ENCODE peak calls at places on chromosomes 2 and 18, in four cellular contexts. M is K562, P is GM12878, G is HepG2. C is an unnamed sample.

GRCh38 chr18:45254683-45255082 is 360.6 kb upstream of the SLC14A2 start:
- DNase-seq in M (no peak), P (no peak), G (no peak), C (no peak)

GRCh38 chr2:39542523-39542922 is 105.4 kb upstream of the MAP4K3 start:
- DNase-seq in M (no peak), P (no peak), G (no peak), C (no peak)

GRCh38 chr18:45161850-45162249 is 453.4 kb upstream of the SLC14A2 start:
- DNase-seq in M (no peak), P (peak; percentile 50), G (no peak), C (no peak)

GRCh38 chr2:95346236-95346737 is 49.1 kb downstream of the KCNIP3 start:
- DNase-seq in M (peak; percentile 78), P (no peak), G (no peak), C (peak; percentile 61)

GRCh38 chr2:172280820-172281454 is 146.4 kb upstream of the ITGA6 start:
- DNase-seq in M (no peak), P (peak; percentile 11), G (no peak), C (no peak)

GRCh38 chr2:119809329-119810038 is 49.8 kb downstream of the PTPN4 start:
- DNase-seq in M (no peak), P (no peak), G (no peak), C (no peak)

GRCh38 chr2:23497063-23497462 is 112.1 kb downstream of the KLHL29 start:
- DNase-seq in M (no peak), P (no peak), G (no peak), C (no peak)

GRCh38 chr2:217166241-217166640 is 306.4 kb upstream of the TNP1 start:
- DNase-seq in M (peak; percentile 57), P (peak; percentile 15), G (peak; percentile 46), C (peak; percentile 26)

GRCh38 chr2:112627060-112628040 is 18.4 kb upstream of the SLC20A1 start:
- DNase-seq in M (peak; percentile 53), P (no peak), G (no peak), C (no peak)

GRCh38 chr2:229375241-229375640 is 104.2 kb upstream of the PID1 start:
- DNase-seq in M (no peak), P (no peak), G (no peak), C (no peak)

GRCh38 chr2:44433841-44434240 is 72.1 kb downstream of the CAMKMT start:
- DNase-seq in M (no peak), P (no peak), G (no peak), C (no peak)

GRCh38 chr2:10226032-10226724 is 76.5 kb upstream of the HPCAL1 start:
- DNase-seq in M (no peak), P (no peak), G (no peak), C (no peak)

GRCh38 chr18:54254265-54254758 is 15.0 kb upstream of the POLI start:
- DNase-seq in M (no peak), P (no peak), G (peak; percentile 98), C (peak; percentile 7)
- TF ChIP-seq FOXK2 in M (no peak), P (no peak), G (no peak), C (no peak)

DNA sequence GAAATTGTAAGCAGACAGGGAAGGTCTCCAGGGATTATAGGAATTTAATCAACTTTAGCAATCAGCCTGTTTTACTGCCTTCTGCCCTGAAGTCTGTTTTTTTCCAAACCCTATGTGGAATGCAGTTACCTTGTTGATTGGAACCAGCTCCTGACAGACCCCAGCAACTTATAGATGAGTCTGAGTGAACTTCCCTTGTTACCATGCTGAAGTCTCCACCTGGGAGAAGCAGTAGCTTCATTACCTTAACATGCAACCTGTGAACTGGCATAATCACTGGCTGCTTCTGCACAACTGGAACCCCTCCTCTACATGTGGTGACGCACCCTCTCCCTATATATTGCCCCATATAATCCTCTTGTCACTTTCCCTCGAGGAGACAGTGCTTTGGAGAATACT is 226.3 kb upstream of the SPOPL start:
- DNase-seq in M (no peak), P (no peak), G (peak; percentile 20), C (no peak)
- TF ChIP-seq FOXM1 in M (no peak), P (no peak), G (no peak), C (no peak)

GRCh38 chr18:6917082-6917481 is 187.6 kb downstream of the ARHGAP28 start:
- DNase-seq in M (no peak), P (no peak), G (no peak), C (no peak)

GRCh38 chr18:6923220-6923619 is 193.7 kb downstream of the ARHGAP28 start:
- DNase-seq in M (no peak), P (no peak), G (no peak), C (no peak)

GRCh38 chr18:6921571-6921970 is 192.1 kb downstream of the ARHGAP28 start:
- DNase-seq in M (no peak), P (no peak), G (no peak), C (no peak)

DNA sequence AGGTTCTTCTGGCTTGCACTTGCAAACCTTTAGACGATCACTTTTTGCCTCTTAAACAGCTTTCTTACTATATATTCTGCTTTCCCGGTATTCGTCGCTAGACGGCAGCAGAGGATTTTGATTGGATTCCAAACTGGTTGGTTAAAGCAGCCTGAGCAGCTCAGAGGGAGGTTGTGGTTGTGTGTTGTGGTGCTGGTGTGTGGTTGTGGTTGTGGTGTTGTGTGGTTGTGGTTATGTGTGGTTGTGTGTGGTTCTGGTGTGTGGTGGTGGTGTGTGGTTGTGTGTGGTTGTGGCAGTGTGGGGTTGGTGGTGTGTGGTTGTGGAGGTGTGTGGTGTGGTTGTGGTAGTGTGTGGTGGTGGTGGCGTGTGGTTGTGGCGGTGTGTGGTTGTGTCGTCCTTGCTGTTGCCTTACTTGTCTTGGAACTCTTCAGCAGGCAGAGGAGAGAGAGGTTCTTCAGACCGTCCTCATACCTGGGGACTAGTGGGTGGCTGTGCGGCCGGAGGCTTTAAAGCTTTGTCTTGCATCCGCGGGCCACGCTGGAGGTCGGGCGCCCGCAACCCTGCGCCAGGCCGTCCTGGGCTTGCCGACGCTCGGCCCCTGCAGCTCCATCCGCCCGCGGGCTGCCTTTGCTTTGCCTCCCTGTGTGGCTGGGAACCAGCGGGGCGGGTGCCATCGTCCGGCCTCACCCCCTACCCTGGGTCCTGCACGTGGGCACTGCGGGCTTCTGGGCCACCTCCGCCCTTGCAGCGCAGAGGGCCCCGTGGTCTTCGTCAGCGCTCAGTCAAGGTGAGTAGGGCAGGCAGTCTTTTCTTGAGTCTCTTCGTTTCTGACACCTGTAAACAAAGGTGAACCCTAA is 190.8 kb downstream of the ARHGAP28 start:
- DNase-seq in M (peak; percentile 80), P (no peak), G (peak; percentile 61), C (peak; percentile 50)
- TF ChIP-seq FOXK2 in M (no peak), P (no peak), G (no peak), C (no peak)

GRCh38 chr2:40584432-40584831 is 132.5 kb upstream of the SLC8A1 start:
- DNase-seq in M (no peak), P (no peak), G (no peak), C (no peak)
- TF ChIP-seq FOXM1 in M (no peak), P (no peak), G (no peak), C (no peak)

DNA sequence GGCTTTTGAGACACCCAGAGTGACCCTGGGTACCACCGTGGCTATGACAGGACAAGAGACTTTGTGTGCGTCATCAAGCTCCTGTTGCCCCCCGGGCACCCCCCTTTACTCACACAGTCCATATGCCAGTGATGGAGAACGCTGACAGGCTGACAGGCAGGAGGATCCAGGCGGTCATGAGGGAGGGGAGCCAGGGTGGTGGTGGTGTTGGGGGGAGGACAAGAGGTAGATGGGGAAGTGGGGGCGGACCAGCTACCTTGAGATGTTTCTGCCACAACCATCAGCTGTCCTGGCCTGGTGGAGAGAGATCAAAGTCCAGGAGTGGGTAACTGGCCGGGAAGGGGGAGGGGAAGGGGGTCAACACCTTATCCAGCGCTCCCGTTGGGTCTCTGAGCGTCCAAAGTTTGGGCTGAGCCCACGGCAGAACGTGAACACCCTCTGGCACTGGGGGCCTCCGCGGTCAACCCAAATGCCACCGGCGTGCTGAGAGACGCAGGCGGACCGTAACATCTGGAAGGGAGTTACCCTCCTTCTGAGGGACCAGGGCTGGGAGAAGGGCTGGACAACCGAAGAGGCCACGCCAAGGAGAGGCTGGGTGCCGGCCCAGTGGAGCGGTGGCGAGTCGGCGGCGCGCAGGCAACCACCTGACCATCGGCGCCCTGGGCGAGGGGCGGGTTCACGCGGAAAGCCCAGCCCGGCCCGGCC is 575 bp downstream of the TMEM150A start:
- DNase-seq in M (no peak), P (no peak), G (peak; percentile 61), C (no peak)
- TF ChIP-seq FOXK2 in M (no peak), P (no peak), G (no peak), C (no peak)

DNA sequence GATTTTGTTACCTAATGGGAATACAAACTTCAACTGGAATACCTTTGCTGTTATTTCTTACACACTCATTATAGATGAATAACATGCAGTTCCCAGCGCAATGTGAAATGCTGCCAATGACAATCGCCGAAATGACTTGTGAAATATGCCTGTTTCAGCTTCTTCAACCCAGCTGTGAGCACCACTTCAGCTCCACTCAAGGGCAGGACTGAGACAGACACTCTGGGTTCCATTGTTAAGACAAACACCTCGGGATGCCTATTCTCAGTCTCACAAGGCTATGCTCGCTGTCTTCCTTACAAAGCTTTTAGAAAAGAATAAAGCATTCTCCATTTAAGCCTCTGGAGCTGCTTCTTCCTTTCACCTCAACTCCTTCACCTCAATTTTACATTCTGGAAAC is 4.3 kb downstream of the CBLN2 start:
- DNase-seq in M (no peak), P (no peak), G (no peak), C (no peak)
- TF ChIP-seq FOXM1 in M (no peak), P (no peak), G (no peak), C (no peak)